ENCODE peak calls at places on chromosomes 4 and X, in five cellular contexts. A is HCT116, T is H1, L is SK-N-SH, Z is K562. W is an unnamed sample.

GRCh38 chr4:121138014-121138413 is 26.1 kb downstream of the TNIP3 start:
- DNase-seq in A (no peak), T (no peak), L (no peak), Z (no peak), W (no peak)

GRCh38 chrX:16479206-16479869 is 170.6 kb upstream of the S100G start:
- DNase-seq in A (no peak), T (no peak), L (no peak), Z (no peak), W (no peak)

GRCh38 chrX:31570658-31571057 is 498.8 kb upstream of the FTHL17 start:
- DNase-seq in A (no peak), T (no peak), L (no peak), Z (no peak), W (no peak)

GRCh38 chrX:125436855-125437254 is 117.2 kb downstream of the TEX13C start:
- DNase-seq in A (no peak), T (no peak), L (no peak), Z (no peak), W (no peak)

GRCh38 chr4:161419822-161420221 is 744.0 kb downstream of the FSTL5 start:
- DNase-seq in A (no peak), T (peak), L (peak), Z (no peak), W (no peak)

GRCh38 chr4:113636438-113636818 is 125.1 kb downstream of the CAMK2D start:
- DNase-seq in A (no peak), T (no peak), L (no peak), Z (no peak), W (no peak)

GRCh38 chrX:13690836-13691235 is 1.9 kb downstream of the RAB9A start:
- DNase-seq in A (no peak), T (no peak), L (no peak), Z (no peak), W (no peak)

GRCh38 chrX:12978205-12979010 is 3.5 kb downstream of the TMSB4X start:
- DNase-seq in A (no peak), T (no peak), L (no peak), Z (no peak), W (no peak)

GRCh38 chrX:123084797-123085196 is 99.3 kb upstream of the GRIA3 start:
- DNase-seq in A (no peak), T (no peak), L (no peak), Z (no peak), W (no peak)

GRCh38 chr4:19614171-19614570 is 637.5 kb upstream of the SLIT2 start:
- DNase-seq in A (no peak), T (no peak), L (no peak), Z (no peak), W (no peak)

GRCh38 chrX:99398578-99398977 is 1011.5 kb downstream of the PCDH19 start:
- DNase-seq in A (no peak), T (no peak), L (no peak), Z (no peak), W (no peak)

GRCh38 chr4:26412381-26413372 is 77.6 kb downstream of the CCKAR start:
- DNase-seq in A (no peak), T (no peak), L (no peak), Z (no peak), W (no peak)

GRCh38 chrX:78747471-78747870 is at the start of gene LPAR4:
- DNase-seq in A (no peak), T (peak), L (no peak), Z (no peak), W (peak)

GRCh38 chr4:65698631-65699030 is 28.3 kb upstream of the EPHA5 start:
- DNase-seq in A (no peak), T (no peak), L (no peak), Z (no peak), W (no peak)

DNA sequence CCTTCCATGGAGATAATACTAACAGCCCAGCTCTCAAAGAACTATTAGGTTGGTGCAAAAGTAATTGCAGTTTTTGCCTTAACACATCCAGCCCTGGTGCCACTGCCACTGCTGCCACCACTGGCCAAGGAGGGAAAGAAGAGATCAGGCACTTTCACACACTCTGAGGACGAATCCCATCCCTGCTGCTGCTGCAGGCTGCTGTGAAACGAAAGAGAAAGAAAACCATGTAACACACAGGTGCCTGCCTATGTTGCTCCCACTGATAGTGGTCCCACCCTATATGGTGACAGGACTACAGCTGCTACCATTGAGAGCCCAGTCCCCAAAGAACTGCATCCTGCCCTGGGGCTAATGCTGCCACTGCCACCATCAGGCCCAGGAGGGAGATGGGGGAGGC is 35.1 kb downstream of the TMLHE start:
- DNase-seq in A (no peak), T (no peak), L (no peak), Z (no peak), W (no peak)
- TF ChIP-seq YY1 in A (no peak), T (no peak), L (no peak), Z (no peak), W (no peak)

DNA sequence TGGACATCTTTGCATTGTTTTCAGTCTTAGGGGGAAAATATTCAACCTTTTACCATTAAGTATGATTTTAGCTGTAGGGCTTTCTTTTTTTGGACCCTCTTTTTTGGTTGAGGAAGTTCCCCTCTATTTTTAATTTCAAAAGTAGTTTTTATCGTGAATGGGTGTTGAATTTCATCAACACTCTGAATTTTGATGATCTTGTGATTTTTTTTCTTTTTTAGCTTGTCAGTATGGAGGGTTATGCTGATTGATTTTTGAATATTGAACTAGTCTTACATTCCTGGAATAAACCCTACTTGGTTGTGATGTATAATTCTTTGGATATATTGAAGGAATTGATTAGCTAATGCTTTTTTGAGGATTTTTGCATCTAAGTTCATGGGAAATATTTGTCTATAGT is 1.7 kb downstream of the ZNF81 start:
- DNase-seq in A (no peak), T (no peak), L (no peak), Z (no peak), W (no peak)
- H3K4me3 ChIP-seq in A (no peak), T (no peak), L (no peak), Z (no peak), W (no peak)

GRCh38 chrX:10482708-10483107 is 137.7 kb downstream of the MID1 start:
- DNase-seq in A (no peak), T (no peak), L (no peak), Z (no peak), W (no peak)
- TF ChIP-seq YY1 in A (no peak), T (no peak), L (no peak), Z (no peak), W (no peak)

DNA sequence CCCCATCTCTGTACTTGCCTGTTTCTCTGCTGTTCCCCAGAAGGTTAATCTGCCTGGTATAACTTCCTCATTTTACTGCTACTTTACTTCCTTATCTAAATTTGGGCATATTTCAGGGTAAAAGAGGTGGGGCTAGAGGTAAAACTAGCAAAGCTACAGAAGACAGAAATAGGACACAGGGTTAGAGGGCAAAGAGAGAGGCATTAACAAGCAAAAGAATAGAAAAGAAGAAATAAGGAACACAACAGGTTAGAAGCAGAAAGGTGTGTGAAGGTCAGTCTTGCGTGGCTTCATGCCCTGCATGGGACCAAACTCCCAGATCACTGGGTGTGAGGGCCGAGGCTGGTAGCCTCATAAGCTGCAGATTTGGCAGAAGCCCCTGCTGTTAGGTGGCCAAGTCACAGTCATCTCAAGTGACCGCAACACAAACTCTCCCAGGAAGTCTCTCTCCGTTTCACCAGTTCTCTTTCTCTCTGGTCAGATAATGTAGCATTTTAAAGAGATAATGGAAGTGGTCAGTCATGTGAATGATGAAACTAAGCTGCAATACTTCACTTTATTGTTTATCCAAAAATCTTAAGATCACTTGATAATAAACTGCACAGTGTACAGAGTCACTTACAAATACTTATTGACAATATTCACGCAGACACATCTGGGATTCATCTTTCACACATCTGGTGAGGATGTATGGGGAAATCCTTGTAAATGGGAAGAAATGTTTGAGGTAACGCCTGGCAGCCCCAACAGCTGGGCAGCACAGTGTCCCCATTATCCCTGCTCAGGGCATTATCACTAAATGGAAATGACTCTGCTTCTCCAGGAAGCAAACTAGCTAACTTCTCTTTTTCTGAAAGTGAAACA is 16.4 kb downstream of the TMEM154 start:
- DNase-seq in A (no peak), T (no peak), L (no peak), Z (no peak), W (no peak)
- H3K4me3 ChIP-seq in A (no peak), T (no peak), L (no peak), Z (no peak), W (no peak)

DNA sequence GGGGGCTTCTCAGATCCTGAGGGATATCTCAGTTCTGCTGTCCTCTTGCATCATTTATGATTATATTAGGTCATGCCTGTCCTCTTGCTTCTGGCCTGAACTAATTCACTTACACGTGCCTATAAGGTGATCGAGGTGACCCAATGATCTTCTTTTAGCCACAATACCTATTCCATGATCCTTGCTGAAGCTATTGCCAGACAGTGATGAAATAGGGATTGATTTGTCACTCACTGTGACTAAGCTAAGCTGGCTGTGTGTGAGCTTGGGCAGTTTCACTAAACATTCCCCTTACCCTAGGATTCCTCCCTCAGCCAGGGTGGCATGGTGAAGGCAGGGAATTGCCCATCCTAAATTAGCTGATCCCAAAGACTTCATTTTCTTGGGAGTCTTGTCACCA is 19.0 kb downstream of the HADH start:
- DNase-seq in A (no peak), T (no peak), L (no peak), Z (no peak), W (no peak)
- TF ChIP-seq YY1 in A (no peak), T (no peak), L (no peak), Z (no peak), W (no peak)

GRCh38 chr4:99938243-99938753 is 8.1 kb downstream of the DNAJB14 start:
- DNase-seq in A (no peak), T (no peak), L (peak), Z (no peak), W (no peak)

GRCh38 chr4:99934891-99935290 is 11.5 kb downstream of the DNAJB14 start:
- DNase-seq in A (no peak), T (no peak), L (no peak), Z (no peak), W (no peak)
- H3K4me3 ChIP-seq in A (no peak), T (no peak), L (no peak), Z (no peak), W (no peak)

W was measured in NT2/D1.